ENCODE peak calls at places on chromosome 19, in five cellular contexts. G, K, Q, N and Y are unnamed samples.

GRCh38 chr19:22545751-22546150 is 88.4 kb upstream of the ZNF492 start:
- DNase-seq in G (peak; percentile 16), K (no peak), Q (peak; percentile 38), N (no peak), Y (peak; percentile 11)

GRCh38 chr19:5126498-5127223 is 157.7 kb downstream of the KDM4B start:
- DNase-seq in G (no peak), K (no peak), Q (no peak), N (no peak), Y (no peak)

GRCh38 chr19:18223860-18224524 is 2.2 kb downstream of the PDE4C start:
- DNase-seq in G (peak; percentile 50), K (no peak), Q (peak; percentile 91), N (no peak), Y (no peak)

GRCh38 chr19:861756-862528 is 2.5 kb downstream of the CFD start:
- DNase-seq in G (peak; percentile 62), K (no peak), Q (peak; percentile 87), N (no peak), Y (no peak)

GRCh38 chr19:10209305-10209704 is 14.6 kb upstream of the DNMT1 start:
- DNase-seq in G (no peak), K (no peak), Q (no peak), N (peak; percentile 71), Y (no peak)

GRCh38 chr19:30780032-30780431 is 407.8 kb downstream of the ZNF536 start:
- DNase-seq in G (no peak), K (no peak), Q (no peak), N (no peak), Y (no peak)

GRCh38 chr19:15640294-15640903 is at the start of gene CYP4F3:
- DNase-seq in G (no peak), K (no peak), Q (no peak), N (no peak), Y (peak; percentile 30)

GRCh38 chr19:10517760-10518443 is 655 bp upstream of the S1PR5 start:
- DNase-seq in G (no peak), K (no peak), Q (peak; percentile 47), N (no peak), Y (no peak)

GRCh38 chr19:900302-901111 is 7.2 kb downstream of the RNU6-9 start:
- DNase-seq in G (peak; percentile 48), K (no peak), Q (peak; percentile 72), N (no peak), Y (no peak)

GRCh38 chr19:16594131-16594586 is 21.9 kb upstream of the SLC35E1 start:
- DNase-seq in G (peak; percentile 70), K (no peak), Q (no peak), N (no peak), Y (no peak)

GRCh38 chr19:15640904-15641597 is 354 bp downstream of the CYP4F3 start:
- DNase-seq in G (no peak), K (no peak), Q (no peak), N (no peak), Y (no peak)

GRCh38 chr19:57025491-57025890 is 94.3 kb upstream of the USP29 start:
- DNase-seq in G (no peak), K (no peak), Q (no peak), N (no peak), Y (no peak)

GRCh38 chr19:7534531-7534980 is 961 bp upstream of the PNPLA6 start:
- DNase-seq in G (peak; percentile 52), K (peak; percentile 74), Q (peak; percentile 50), N (peak; percentile 82), Y (no peak)

GRCh38 chr19:2561895-2562294 is 86.0 kb downstream of the GADD45B start:
- DNase-seq in G (peak; percentile 96), K (no peak), Q (no peak), N (no peak), Y (no peak)

GRCh38 chr19:1942078-1942933 is 1.3 kb downstream of the CSNK1G2 start:
- DNase-seq in G (peak; percentile 76), K (no peak), Q (peak; percentile 69), N (peak; percentile 57), Y (peak; percentile 14)